ENCODE peak calls at places on chromosome 12, in nine cellular contexts. V is left lung, F is uterus, P is cardiac fibroblast, X is PC-3, Z is progenitor cell of endocrine pancreas, J is RWPE1, R is endothelial cell, D is HL-60. K is an unnamed sample.

GRCh38 chr12:122830517-122831214 is 4.6 kb upstream of the HIP1R start:
- DNase-seq in V (no peak), F (no peak), P (peak), X (peak), Z (no peak), J (peak), R (no peak), D (no peak), K (no peak)

GRCh38 chr12:74620932-74621331 is 83.3 kb downstream of the ATXN7L3B start:
- DNase-seq in V (no peak), F (no peak), P (no peak), X (no peak), Z (no peak), J (no peak), R (no peak), D (no peak), K (no peak)

GRCh38 chr12:69150083-69150795 is 89.1 kb upstream of the CPSF6 start:
- DNase-seq in V (no peak), F (no peak), P (no peak), X (no peak), Z (no peak), J (no peak), R (no peak), D (no peak), K (no peak)

GRCh38 chr12:29656762-29657538 is 126.8 kb downstream of the TMTC1 start:
- DNase-seq in V (no peak), F (no peak), P (no peak), X (no peak), Z (no peak), J (no peak), R (no peak), D (no peak), K (no peak)

GRCh38 chr12:67468549-67469245 is 179.8 kb upstream of the DYRK2 start:
- DNase-seq in V (no peak), F (no peak), P (no peak), X (no peak), Z (no peak), J (no peak), R (no peak), D (no peak), K (no peak)

GRCh38 chr12:6582959-6583358 is 14.9 kb upstream of the NOP2 start:
- DNase-seq in V (no peak), F (no peak), P (no peak), X (no peak), Z (no peak), J (no peak), R (no peak), D (no peak), K (no peak)

GRCh38 chr12:95538002-95538401 is 13.3 kb downstream of the USP44 start:
- DNase-seq in V (no peak), F (no peak), P (no peak), X (no peak), Z (no peak), J (no peak), R (no peak), D (no peak), K (no peak)

GRCh38 chr12:34404377-34405285 is 382.3 kb downstream of the ALG10 start:
- DNase-seq in V (peak), F (peak), P (no peak), X (no peak), Z (peak), J (no peak), R (peak), D (no peak), K (peak)

GRCh38 chr12:64147011-64147671 is 75.0 kb downstream of the KICS2 start:
- DNase-seq in V (no peak), F (no peak), P (no peak), X (no peak), Z (no peak), J (no peak), R (no peak), D (no peak), K (no peak)

GRCh38 chr12:25423355-25423754 is 129.7 kb downstream of the LMNTD1 start:
- DNase-seq in V (no peak), F (no peak), P (no peak), X (no peak), Z (no peak), J (no peak), R (no peak), D (no peak), K (no peak)

GRCh38 chr12:53172352-53172751 is 8.2 kb upstream of the ZNF740 start:
- DNase-seq in V (no peak), F (peak), P (peak), X (peak), Z (no peak), J (no peak), R (no peak), D (no peak), K (no peak)

GRCh38 chr12:120118710-120119097 is 2.2 kb upstream of the RAB35 start:
- DNase-seq in V (no peak), F (no peak), P (peak), X (peak), Z (no peak), J (no peak), R (no peak), D (no peak), K (no peak)

GRCh38 chr12:86249856-86250255 is 6.3 kb downstream of the MGAT4C start:
- DNase-seq in V (no peak), F (no peak), P (peak), X (no peak), Z (no peak), J (no peak), R (no peak), D (no peak), K (no peak)

GRCh38 chr12:14691560-14691959 is 4.8 kb downstream of the GUCY2C start:
- DNase-seq in V (no peak), F (peak), P (no peak), X (no peak), Z (no peak), J (no peak), R (no peak), D (peak), K (no peak)

GRCh38 chr12:32454075-32454474 is 54.7 kb downstream of the FGD4 start:
- DNase-seq in V (no peak), F (no peak), P (peak), X (peak), Z (no peak), J (peak), R (no peak), D (no peak), K (no peak)

GRCh38 chr12:16603265-16603915 is 2.6 kb downstream of the LMO3 start:
- DNase-seq in V (no peak), F (no peak), P (no peak), X (no peak), Z (no peak), J (no peak), R (no peak), D (no peak), K (no peak)

GRCh38 chr12:52521175-52521574 is 981 bp upstream of the KRT5 start:
- DNase-seq in V (no peak), F (no peak), P (no peak), X (peak), Z (peak), J (peak), R (peak), D (no peak), K (no peak)

GRCh38 chr12:69055706-69056105 is 122.7 kb upstream of the CPM start:
- DNase-seq in V (no peak), F (no peak), P (no peak), X (no peak), Z (no peak), J (no peak), R (no peak), D (peak), K (no peak)

GRCh38 chr12:5371636-5372035 is 60.3 kb upstream of the NTF3 start:
- DNase-seq in V (no peak), F (no peak), P (no peak), X (no peak), Z (no peak), J (no peak), R (no peak), D (no peak), K (no peak)

GRCh38 chr12:91767237-91767636 is 378.4 kb downstream of the BTG1 start:
- DNase-seq in V (no peak), F (no peak), P (no peak), X (no peak), Z (no peak), J (no peak), R (no peak), D (no peak), K (no peak)

GRCh38 chr12:29627221-29627620 is 129.7 kb upstream of the OVCH1 start:
- DNase-seq in V (no peak), F (no peak), P (no peak), X (no peak), Z (no peak), J (no peak), R (no peak), D (no peak), K (no peak)

GRCh38 chr12:34399631-34400422 is 377.5 kb downstream of the ALG10 start:
- DNase-seq in V (peak), F (peak), P (no peak), X (no peak), Z (peak), J (no peak), R (peak), D (no peak), K (peak)

GRCh38 chr12:128970110-128970509 is 116.8 kb downstream of the GLT1D1 start:
- DNase-seq in V (no peak), F (no peak), P (no peak), X (no peak), Z (no peak), J (no peak), R (no peak), D (no peak), K (peak)

GRCh38 chr12:67981236-67982164 is 7.7 kb upstream of the IFNG-AS1 start:
- DNase-seq in V (no peak), F (no peak), P (peak), X (peak), Z (no peak), J (peak), R (no peak), D (no peak), K (no peak)

GRCh38 chr12:115752151-115752550 is 525.3 kb downstream of the MED13L start:
- DNase-seq in V (no peak), F (no peak), P (peak), X (peak), Z (no peak), J (no peak), R (no peak), D (no peak), K (no peak)

GRCh38 chr12:68290126-68290525 is 36.7 kb upstream of the IL22 start:
- DNase-seq in V (no peak), F (no peak), P (no peak), X (no peak), Z (no peak), J (no peak), R (no peak), D (no peak), K (no peak)

GRCh38 chr12:129193263-129193871 is 340.1 kb downstream of the GLT1D1 start:
- DNase-seq in V (no peak), F (no peak), P (no peak), X (peak), Z (no peak), J (no peak), R (no peak), D (peak), K (peak)

GRCh38 chr12:64404470-64405446 is 566 bp downstream of the XPOT start:
- DNase-seq in V (peak), F (peak), P (peak), X (peak), Z (no peak), J (peak), R (peak), D (peak), K (peak)

GRCh38 chr12:122062832-122063690 is 15.5 kb upstream of the MLXIP start:
- DNase-seq in V (no peak), F (peak), P (peak), X (peak), Z (no peak), J (peak), R (peak), D (peak), K (no peak)

GRCh38 chr12:62694632-62695031 is 228.0 kb downstream of the MON2 start:
- DNase-seq in V (no peak), F (no peak), P (no peak), X (no peak), Z (no peak), J (no peak), R (no peak), D (no peak), K (no peak)

GRCh38 chr12:8948711-8949524 is 527 bp downstream of the M6PR start:
- DNase-seq in V (no peak), F (no peak), P (peak), X (peak), Z (no peak), J (peak), R (peak), D (peak), K (no peak)
- TF ChIP-seq CTCF in V (no peak), F (no peak), P (no peak), X (no peak), Z (no peak), J (no peak), R (no peak), D (no peak), K (no peak)

GRCh38 chr12:42794811-42795210 is 205.3 kb upstream of the PRICKLE1 start:
- DNase-seq in V (no peak), F (no peak), P (no peak), X (peak), Z (no peak), J (no peak), R (no peak), D (no peak), K (no peak)

GRCh38 chr12:42789808-42790760 is 200.5 kb upstream of the PRICKLE1 start:
- DNase-seq in V (no peak), F (no peak), P (peak), X (no peak), Z (no peak), J (no peak), R (no peak), D (no peak), K (no peak)

GRCh38 chr12:42790761-42791151 is 201.2 kb upstream of the PRICKLE1 start:
- DNase-seq in V (no peak), F (no peak), P (peak), X (peak), Z (no peak), J (peak), R (no peak), D (no peak), K (no peak)

GRCh38 chr12:42791399-42791798 is 201.9 kb upstream of the PRICKLE1 start:
- DNase-seq in V (no peak), F (no peak), P (no peak), X (peak), Z (no peak), J (no peak), R (no peak), D (no peak), K (no peak)

DNA sequence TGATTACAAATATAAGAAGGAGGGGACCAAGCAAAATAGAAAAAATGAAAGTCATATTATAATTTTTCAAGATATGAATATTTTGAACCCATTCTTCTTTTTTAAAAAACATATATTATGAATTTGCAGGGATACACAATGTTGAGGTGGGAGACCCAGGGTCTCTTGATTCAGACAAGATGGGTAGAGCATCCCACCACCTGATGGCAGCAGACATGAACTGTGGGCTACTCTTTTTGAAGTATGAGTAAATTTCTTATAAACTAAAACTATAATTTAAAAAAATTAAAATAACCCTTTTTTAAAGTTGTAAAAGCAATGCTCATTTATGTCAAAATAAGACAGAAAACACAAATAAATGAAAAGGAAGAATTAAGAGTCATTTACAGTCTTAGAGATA is 202.7 kb upstream of the PRICKLE1 start:
- DNase-seq in V (no peak), F (no peak), P (no peak), X (no peak), Z (no peak), J (no peak), R (no peak), D (no peak), K (no peak)
- TF ChIP-seq CTCF in V (no peak), F (no peak), P (no peak), X (no peak), Z (peak), J (no peak), R (no peak), D (no peak), K (no peak)

GRCh38 chr12:55973598-55974307 is at the start of gene RAB5B:
- DNase-seq in V (peak), F (peak), P (peak), X (peak), Z (peak), J (peak), R (peak), D (peak), K (peak)
- TF ChIP-seq CTCF in V (peak), F (no peak), P (peak), X (no peak), Z (no peak), J (no peak), R (peak), D (no peak), K (peak)

DNA sequence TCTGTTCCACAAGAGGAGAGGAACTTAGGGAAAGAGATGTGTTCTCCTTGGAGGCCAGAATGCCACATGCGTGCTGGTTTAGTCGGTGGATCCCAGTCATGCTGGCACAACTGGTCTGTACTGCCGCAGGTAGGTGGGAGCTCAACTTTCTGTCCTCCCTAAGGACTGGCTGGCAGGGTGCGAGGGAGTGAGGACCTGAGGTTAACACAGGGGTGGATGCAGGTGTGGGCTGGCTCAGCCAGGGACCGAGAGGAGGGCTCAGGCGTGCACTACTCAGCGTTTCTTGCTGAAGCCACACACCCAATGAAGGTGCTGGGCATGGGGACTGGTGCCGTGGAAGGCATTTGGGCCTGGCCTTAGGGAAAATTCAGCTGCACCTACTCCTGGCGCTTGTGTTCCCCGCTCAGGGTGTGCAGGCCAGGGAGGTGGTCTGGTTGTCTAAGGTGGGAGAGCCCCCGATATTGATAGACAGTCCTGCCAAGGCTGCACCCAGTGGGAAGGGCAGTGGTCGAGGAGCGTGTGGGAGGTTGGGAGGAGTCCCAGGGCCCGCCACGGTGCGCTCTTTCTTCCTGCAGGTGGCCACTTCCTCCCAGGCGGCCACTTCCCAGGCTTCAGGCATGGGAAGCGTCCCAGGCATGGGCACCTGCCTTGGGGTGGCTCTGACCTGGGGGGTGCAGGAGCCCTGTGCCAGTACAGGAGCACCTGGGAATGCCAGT is 138.4 kb downstream of the ADGRD1 start:
- DNase-seq in V (peak), F (peak), P (no peak), X (no peak), Z (no peak), J (no peak), R (no peak), D (no peak), K (peak)
- TF ChIP-seq CTCF in V (no peak), F (no peak), P (no peak), X (no peak), Z (no peak), J (no peak), R (no peak), D (no peak), K (no peak)

DNA sequence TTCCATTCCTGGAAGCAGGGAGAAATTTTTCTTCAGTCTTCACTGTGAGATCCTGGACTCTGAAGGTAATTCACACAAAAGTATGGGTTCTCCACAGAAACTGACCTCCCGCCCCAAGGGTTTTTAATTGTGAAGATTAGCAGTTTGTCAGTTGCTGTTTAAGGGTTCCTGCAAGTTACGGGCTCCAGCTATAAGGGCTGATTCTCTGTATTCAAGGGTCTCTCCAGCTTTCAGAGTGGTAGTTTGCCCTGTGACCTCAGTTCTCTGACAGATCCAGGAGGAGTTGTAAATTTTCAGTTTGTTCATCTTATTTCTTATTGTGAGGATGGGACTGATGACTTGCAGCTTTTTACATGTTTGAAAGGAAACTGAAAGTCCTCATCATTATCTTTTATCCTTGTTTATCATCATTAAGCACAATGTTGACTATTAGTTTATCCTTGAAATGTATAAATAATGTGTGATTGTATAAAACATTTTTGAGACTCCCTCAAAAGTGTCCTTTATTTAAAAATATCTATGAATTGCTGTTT is 110.9 kb downstream of the SCAF11 start:
- DNase-seq in V (no peak), F (no peak), P (no peak), X (no peak), Z (no peak), J (no peak), R (no peak), D (no peak), K (no peak)
- TF ChIP-seq CTCF in V (no peak), F (no peak), P (no peak), X (no peak), Z (no peak), J (no peak), R (no peak), D (no peak), K (no peak)

GRCh38 chr12:54535474-54535873 is 13.9 kb upstream of the PDE1B start:
- DNase-seq in V (no peak), F (no peak), P (no peak), X (no peak), Z (no peak), J (no peak), R (no peak), D (no peak), K (no peak)
- TF ChIP-seq CTCF in V (no peak), F (no peak), P (no peak), X (no peak), Z (no peak), J (no peak), R (no peak), D (no peak), K (no peak)

GRCh38 chr12:65609359-65609771 is 214.9 kb upstream of the HMGA2 start:
- DNase-seq in V (no peak), F (no peak), P (peak), X (peak), Z (no peak), J (peak), R (no peak), D (no peak), K (no peak)
- TF ChIP-seq CTCF in V (no peak), F (no peak), P (peak), X (peak), Z (no peak), J (peak), R (no peak), D (no peak), K (no peak)

K was measured in glutamatergic neuron.